ENCODE peak calls at places on chromosomes 5 and 9, in five cellular contexts. M is GM23248, Y is GM23338, A is endothelial cell of umbilical vein, F is OCI-LY7. O is an unnamed sample. For H3K79me2, the result is how much of the 10 kb centered on the place peaks cover.

GRCh38 chr9:114037961-114038723 is 40.0 kb downstream of the AMBP start:
- DNase-seq in F (no peak), M (no peak), A (no peak), Y (peak), O (no peak)

GRCh38 chr5:59529286-59529685 is 364.2 kb downstream of the PDE4D start:
- DNase-seq in Y (no peak), A (no peak), M (no peak), F (no peak), O (no peak)

GRCh38 chr5:6397536-6398269 is 19.4 kb upstream of the MED10 start:
- DNase-seq in F (no peak), A (no peak), M (no peak), Y (no peak), O (no peak)

GRCh38 chr9:100715100-100715379 is 137.2 kb downstream of the CAVIN4 start:
- DNase-seq in A (no peak), M (no peak), F (no peak), Y (no peak), O (no peak)

GRCh38 chr5:149583394-149583793 is 2.1 kb downstream of the ARHGEF37 start:
- DNase-seq in A (peak), M (peak), Y (no peak), F (no peak), O (no peak)

GRCh38 chr5:179339081-179339480 is 6.2 kb downstream of the ADAMTS2 start:
- DNase-seq in M (no peak), Y (no peak), F (no peak), A (no peak), O (no peak)

GRCh38 chr9:129203556-129203909 is 25.5 kb upstream of the IER5L start:
- DNase-seq in F (no peak), Y (no peak), A (no peak), M (no peak), O (no peak)

GRCh38 chr5:10471672-10472071 is 30.0 kb downstream of the ROPN1L start:
- DNase-seq in A (no peak), F (no peak), Y (no peak), M (peak), O (no peak)

GRCh38 chr9:98047002-98047401 is 9.5 kb upstream of the NANS start:
- DNase-seq in A (no peak), Y (no peak), M (no peak), F (peak), O (no peak)

GRCh38 chr5:116990010-116990409 is 415.4 kb upstream of the SEMA6A start:
- DNase-seq in F (no peak), Y (peak), A (no peak), M (no peak), O (no peak)

GRCh38 chr5:172127581-172127980 is 60.4 kb downstream of the STK10 start:
- DNase-seq in A (no peak), Y (no peak), M (no peak), F (no peak), O (no peak)

GRCh38 chr5:53326420-53327153 is 153.8 kb upstream of the FST start:
- DNase-seq in M (peak), Y (no peak), F (no peak), A (no peak), O (no peak)

GRCh38 chr5:83919071-83920041 is 198.7 kb upstream of the HAPLN1 start:
- DNase-seq in A (peak), F (no peak), Y (peak), M (peak), O (no peak)

GRCh38 chr9:137370865-137371520 is 52.0 kb downstream of the EXD3 start:
- DNase-seq in F (no peak), Y (peak), A (no peak), M (no peak), O (no peak)

GRCh38 chr5:133256276-133256675 is 204.5 kb downstream of the HSPA4 start:
- DNase-seq in F (no peak), Y (no peak), A (no peak), M (no peak), O (no peak)

GRCh38 chr5:1318659-1319251 is 23.9 kb upstream of the TERT start:
- DNase-seq in F (no peak), M (no peak), A (no peak), Y (no peak), O (no peak)

GRCh38 chr9:97711223-97711626 is 14.1 kb upstream of the XPA start:
- DNase-seq in Y (peak), F (no peak), A (no peak), M (no peak), O (no peak)

GRCh38 chr9:135678236-135679017 is 15.3 kb downstream of the LCN9 start:
- DNase-seq in F (no peak), M (no peak), A (no peak), Y (no peak), O (no peak)

GRCh38 chr5:1748845-1749244 is 50.8 kb downstream of the MRPL36 start:
- DNase-seq in M (no peak), A (no peak), Y (no peak), F (no peak), O (no peak)

GRCh38 chr9:135950135-135950682 is 11.0 kb downstream of the UBAC1 start:
- DNase-seq in F (no peak), A (no peak), M (no peak), Y (no peak), O (no peak)

GRCh38 chr9:132641216-132641615 is 28.6 kb downstream of the DDX31 start:
- DNase-seq in F (no peak), Y (no peak), M (no peak), A (no peak), O (no peak)

GRCh38 chr5:143182901-143183820 is 220.3 kb downstream of the NR3C1 start:
- DNase-seq in Y (no peak), F (no peak), M (peak), A (peak), O (no peak)

GRCh38 chr5:58024151-58024550 is 435.7 kb downstream of the PLK2 start:
- DNase-seq in M (no peak), F (no peak), A (peak), Y (no peak), O (no peak)

GRCh38 chr5:65758546-65759144 is 36.6 kb downstream of the NLN start:
- DNase-seq in M (no peak), A (no peak), F (no peak), Y (no peak), O (no peak)

GRCh38 chr5:142881727-142882126 is 111.5 kb downstream of the ARHGAP26 start:
- DNase-seq in F (no peak), Y (peak), A (no peak), M (peak), O (no peak)

GRCh38 chr5:52784741-52785140 is 3.0 kb upstream of the ITGA1 start:
- DNase-seq in Y (no peak), M (no peak), A (no peak), F (no peak), O (no peak)

GRCh38 chr5:151014680-151015343 is 5.6 kb upstream of the GPX3 start:
- DNase-seq in Y (no peak), A (no peak), F (no peak), M (no peak), O (no peak)

GRCh38 chr5:126454535-126454934 is 31.3 kb downstream of the GRAMD2B start:
- DNase-seq in M (no peak), A (no peak), F (no peak), Y (no peak), O (no peak)

GRCh38 chr9:123382659-123383511 is 26.9 kb downstream of the CRB2 start:
- DNase-seq in M (no peak), F (no peak), Y (no peak), A (no peak), O (no peak)

GRCh38 chr5:55226934-55227737 is at the start of gene MCIDAS:
- DNase-seq in A (peak), M (peak), Y (peak), F (peak), O (peak)

GRCh38 chr9:126822278-126822677 is 17.4 kb downstream of the ZBTB43 start:
- DNase-seq in M (no peak), F (no peak), A (no peak), Y (no peak), O (no peak)

GRCh38 chr9:104091028-104091590 is 3.0 kb upstream of the SMC2 start:
- DNase-seq in F (no peak), Y (no peak), M (no peak), A (no peak), O (no peak)

GRCh38 chr5:178577376-178577839 is 12.8 kb downstream of the COL23A1 start:
- DNase-seq in F (no peak), Y (peak), A (no peak), M (no peak), O (no peak)

GRCh38 chr5:167999182-167999581 is 292.3 kb upstream of the WWC1 start:
- DNase-seq in Y (no peak), M (no peak), F (no peak), A (no peak), O (no peak)

GRCh38 chr9:115107701-115108100 is 10.3 kb downstream of the TNC start:
- DNase-seq in F (no peak), M (peak), Y (no peak), A (no peak), O (no peak)

GRCh38 chr5:92552206-92553160 is 1028.5 kb downstream of the NR2F1-AS1 start:
- DNase-seq in Y (no peak), F (no peak), M (peak), A (peak), O (peak)

DNA sequence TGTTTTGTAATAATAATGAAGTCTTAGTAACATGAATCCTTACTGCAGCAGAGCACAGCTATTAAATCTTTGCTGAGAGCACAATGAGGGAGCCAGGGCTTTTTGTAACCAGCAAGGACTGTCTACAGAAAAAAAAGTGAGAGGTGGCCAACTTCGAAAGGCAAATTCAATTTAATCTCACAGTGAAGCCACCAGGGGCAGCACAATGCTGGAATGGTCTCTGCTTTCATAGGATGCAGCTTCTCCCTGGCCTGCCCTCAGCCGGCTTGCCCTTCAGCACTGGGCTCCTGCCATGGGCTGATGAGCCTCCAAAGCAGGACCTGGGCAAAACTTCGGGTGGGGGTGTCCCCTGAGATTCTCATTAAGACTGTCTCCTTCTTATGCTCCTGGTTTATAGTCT is 134.3 kb downstream of the GNAQ start:
- DNase-seq in A (peak), Y (peak), F (peak), M (peak), O (no peak)
- H3K79me2 ChIP-seq in A (under half), Y (under half), F (under half), M (under half), O (under half)

DNA sequence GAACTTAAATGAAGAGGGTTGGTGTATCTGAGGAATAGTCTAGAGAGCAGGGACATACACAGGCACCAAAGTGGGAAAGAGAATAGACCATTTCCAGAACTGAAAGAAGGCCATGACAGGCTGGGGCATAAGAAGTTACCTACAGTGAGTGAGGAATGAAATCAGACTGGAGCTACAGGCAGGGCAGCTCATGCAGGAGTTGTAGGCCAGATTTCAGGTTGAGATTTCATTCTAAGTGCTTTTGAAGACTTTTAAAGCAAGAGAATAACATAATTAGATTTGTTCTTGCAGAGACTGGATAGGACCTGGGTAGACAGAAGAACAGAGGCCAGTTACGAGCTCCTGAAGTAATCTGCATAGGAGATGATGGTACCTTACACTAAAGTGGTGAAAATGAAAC is 280.8 kb downstream of the KIAA0825 start:
- DNase-seq in Y (no peak), A (no peak), M (no peak), F (no peak), O (no peak)
- H3K4me2 ChIP-seq in Y (no peak), A (no peak), M (no peak), F (no peak), O (no peak)

GRCh38 chr9:124674651-124675050 is 96.5 kb downstream of the NR6A1 start:
- DNase-seq in M (no peak), A (no peak), F (no peak), Y (no peak), O (no peak)
- H3K79me2 ChIP-seq in M (half or more), A (under half), F (under half), Y (under half), O (under half)

GRCh38 chr5:159059722-159060121 is 40.0 kb downstream of the EBF1 start:
- DNase-seq in A (no peak), M (no peak), F (no peak), Y (no peak), O (no peak)

GRCh38 chr5:159053708-159054107 is 46.0 kb downstream of the EBF1 start:
- DNase-seq in F (no peak), M (no peak), A (no peak), Y (no peak), O (no peak)

GRCh38 chr5:159058928-159059636 is 40.6 kb downstream of the EBF1 start:
- DNase-seq in Y (no peak), A (no peak), F (no peak), M (peak), O (no peak)

GRCh38 chr5:159056201-159056600 is 43.5 kb downstream of the EBF1 start:
- DNase-seq in Y (no peak), F (no peak), A (no peak), M (no peak), O (no peak)

DNA sequence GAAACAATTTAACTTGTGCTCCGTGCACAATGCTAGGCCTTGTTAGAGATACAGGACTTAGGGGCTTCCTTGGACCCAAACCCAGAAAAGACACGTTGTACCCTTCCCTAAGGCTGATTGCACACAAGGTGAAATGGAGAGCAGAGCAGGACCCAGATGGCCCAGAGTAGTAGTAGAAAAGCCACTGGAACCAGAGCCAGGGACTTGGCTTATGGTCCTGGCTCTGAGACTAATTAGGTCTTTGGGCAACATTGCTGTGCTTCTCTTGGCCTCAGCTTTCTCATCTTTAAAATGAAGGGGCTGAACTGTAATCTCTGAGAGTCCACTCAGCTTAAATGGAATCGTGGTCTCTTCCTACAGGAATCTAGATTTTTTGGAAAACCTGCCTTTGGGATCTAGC is 42.3 kb downstream of the EBF1 start:
- DNase-seq in F (no peak), M (no peak), Y (no peak), A (no peak), O (no peak)
- H3K4me2 ChIP-seq in F (no peak), M (no peak), Y (no peak), A (no peak), O (no peak)

DNA sequence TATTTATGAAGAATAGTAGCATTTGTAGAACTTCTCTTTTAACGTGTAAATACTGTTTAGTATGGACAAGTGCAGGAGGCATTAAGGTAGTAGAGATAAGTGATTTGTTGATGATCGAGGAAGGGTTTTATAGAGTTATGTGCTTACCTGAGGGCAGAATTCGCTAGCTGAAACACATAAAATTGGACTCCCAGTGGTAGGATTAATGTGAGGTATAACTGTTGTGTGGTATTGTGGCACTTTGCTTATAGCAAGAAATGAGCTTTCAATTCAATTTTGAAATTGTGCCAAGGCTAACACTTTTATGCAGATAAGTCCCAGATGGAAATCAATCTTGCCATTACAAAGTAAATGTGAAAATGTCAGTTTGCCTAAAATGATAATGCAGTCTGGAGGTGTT is 1.2 kb downstream of the AP3S1 start:
- DNase-seq in M (peak), Y (no peak), A (peak), F (peak), O (no peak)
- H3K79me2 ChIP-seq in M (half or more), Y (half or more), A (half or more), F (half or more), O (half or more)

GRCh38 chr9:121942866-121943265 is 150.2 kb downstream of the TTLL11 start:
- DNase-seq in Y (no peak), M (no peak), A (no peak), F (peak), O (no peak)
- H3K4me2 ChIP-seq in Y (no peak), M (no peak), A (no peak), F (peak), O (no peak)

GRCh38 chr9:131449276-131449675 is 53.4 kb upstream of the POMT1 start:
- DNase-seq in Y (no peak), A (peak), F (no peak), M (peak), O (no peak)
- H3K79me2 ChIP-seq in Y (half or more), A (half or more), F (under half), M (half or more), O (half or more)

GRCh38 chr5:73749485-73750270 is 123.7 kb downstream of the ARHGEF28 start:
- DNase-seq in F (no peak), M (no peak), Y (no peak), A (peak), O (no peak)

GRCh38 chr5:73747696-73748380 is 121.8 kb downstream of the ARHGEF28 start:
- DNase-seq in F (no peak), A (peak), Y (no peak), M (no peak), O (no peak)

GRCh38 chr5:73754254-73754653 is 128.3 kb downstream of the ARHGEF28 start:
- DNase-seq in M (no peak), Y (no peak), A (no peak), F (no peak), O (no peak)

GRCh38 chr5:73748510-73749410 is 122.8 kb downstream of the ARHGEF28 start:
- DNase-seq in F (no peak), Y (no peak), A (peak), M (no peak), O (no peak)

DNA sequence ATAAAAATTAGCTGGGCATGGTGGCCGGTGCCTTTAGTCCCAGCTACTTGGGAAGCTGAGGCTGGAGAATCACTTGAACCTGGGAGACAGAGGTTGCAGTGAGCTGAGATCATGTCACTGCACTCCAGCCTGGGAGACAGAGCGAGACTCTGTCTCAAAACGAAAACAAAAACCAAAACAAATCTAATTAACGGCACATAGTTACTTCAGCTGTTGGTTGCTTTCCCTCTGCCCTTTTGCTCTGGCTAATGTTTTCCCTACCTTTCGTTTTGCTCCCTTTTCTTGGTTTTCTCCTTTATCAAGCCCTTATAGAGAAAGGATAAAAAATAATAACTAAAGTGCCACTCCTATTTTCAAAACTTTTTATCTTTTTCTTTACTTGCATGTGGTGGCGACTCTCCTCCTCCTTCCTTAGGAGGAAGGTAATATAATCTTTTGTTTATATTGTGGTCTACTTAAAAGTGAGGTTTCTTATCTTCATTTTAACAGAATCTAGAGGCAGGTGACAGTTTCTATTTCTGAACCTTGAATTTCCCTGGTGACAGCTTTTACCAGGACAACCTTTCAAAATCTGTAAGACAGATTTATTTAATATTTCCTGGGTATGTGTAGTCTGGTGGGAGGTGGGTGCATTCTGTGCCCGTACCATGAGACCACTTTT is 125.4 kb downstream of the ARHGEF28 start:
- DNase-seq in M (no peak), A (no peak), Y (no peak), F (no peak), O (no peak)
- H3K4me2 ChIP-seq in M (no peak), A (no peak), Y (no peak), F (no peak), O (no peak)